ENCODE peak calls at places on chromosomes 5 and 9, in five cellular contexts. R, M, U, A and X are unnamed samples.

GRCh38 chr5:157326440-157327023 is 60.6 kb downstream of the CYFIP2 start:
- DNase-seq in U (no peak), R (no peak), A (no peak), M (no peak), X (no peak)

GRCh38 chr9:95189230-95190098 is 128.0 kb downstream of the FANCC start:
- DNase-seq in U (peak; percentile 42), R (no peak), A (no peak), M (no peak), X (no peak)

GRCh38 chr5:67315082-67315801 is 118.6 kb upstream of the CD180 start:
- DNase-seq in U (no peak), M (no peak), R (no peak), A (no peak), X (no peak)

GRCh38 chr9:573551-574410 is 267.7 kb upstream of the DMRT1 start:
- DNase-seq in R (no peak), A (no peak), M (no peak), U (no peak), X (no peak)

GRCh38 chr9:125604189-125604588 is 102.8 kb downstream of the MAPKAP1 start:
- DNase-seq in U (no peak), M (no peak), A (no peak), R (no peak), X (no peak)

GRCh38 chr5:137647401-137647800 is 88.5 kb downstream of the KLHL3 start:
- DNase-seq in M (no peak), R (no peak), A (no peak), U (no peak), X (no peak)

GRCh38 chr5:72109625-72110024 is 2.4 kb downstream of the MAP1B start:
- DNase-seq in R (no peak), U (no peak), M (no peak), A (no peak), X (no peak)

GRCh38 chr5:88952344-88952743 is 69.4 kb upstream of the MEF2C start:
- DNase-seq in M (peak; percentile 1), R (no peak), A (no peak), U (no peak), X (peak; percentile 22)

GRCh38 chr9:78215706-78216105 is 20.2 kb upstream of the CEP78 start:
- DNase-seq in M (no peak), U (no peak), A (no peak), R (no peak), X (no peak)

GRCh38 chr9:70324963-70325362 is 66.2 kb downstream of the SMC5 start:
- DNase-seq in U (no peak), R (no peak), A (no peak), M (no peak), X (no peak)

GRCh38 chr5:163105456-163105855 is 331.9 kb upstream of the CCNG1 start:
- DNase-seq in U (no peak), A (no peak), R (no peak), M (no peak), X (no peak)

GRCh38 chr5:159456722-159457462 is 126.6 kb upstream of the IL12B start:
- DNase-seq in A (no peak), M (peak; percentile 13), R (peak; percentile 63), U (no peak), X (peak; percentile 88)

GRCh38 chr5:11822598-11822997 is 81.6 kb downstream of the CTNND2 start:
- DNase-seq in M (no peak), U (no peak), R (no peak), A (no peak), X (no peak)

GRCh38 chr5:37214550-37214949 is 34.6 kb downstream of the CPLANE1 start:
- DNase-seq in R (no peak), U (no peak), A (no peak), M (no peak), X (no peak)

GRCh38 chr9:127185931-127186781 is 63.7 kb upstream of the ANGPTL2 start:
- DNase-seq in R (no peak), U (peak; percentile 90), M (no peak), A (no peak), X (no peak)

GRCh38 chr5:94691270-94691669 is 72.8 kb downstream of the SLF1 start:
- DNase-seq in A (no peak), U (no peak), R (no peak), M (no peak), X (no peak)

GRCh38 chr5:100553209-100553608 is 18.0 kb downstream of the FAM174A start:
- DNase-seq in U (no peak), M (no peak), R (no peak), A (no peak), X (peak; percentile 5)

GRCh38 chr5:1722877-1723276 is 76.8 kb downstream of the MRPL36 start:
- DNase-seq in U (no peak), M (no peak), A (no peak), R (no peak), X (no peak)

GRCh38 chr5:26761040-26761439 is 277.3 kb downstream of the CDH9 start:
- DNase-seq in R (no peak), M (no peak), A (no peak), U (no peak), X (no peak)

GRCh38 chr5:172140866-172141265 is 47.2 kb downstream of the STK10 start:
- DNase-seq in U (no peak), M (no peak), R (no peak), A (no peak), X (no peak)

GRCh38 chr9:131700765-131701433 is 39.0 kb downstream of the RAPGEF1 start:
- DNase-seq in U (no peak), A (no peak), M (no peak), R (no peak), X (no peak)

GRCh38 chr5:157930710-157931109 is 71.8 kb upstream of the CLINT1 start:
- DNase-seq in M (no peak), A (no peak), R (no peak), U (no peak), X (no peak)

GRCh38 chr9:112487799-112488345 is 1.2 kb downstream of the KIAA1958 start:
- DNase-seq in R (no peak), U (no peak), A (no peak), M (no peak), X (no peak)

GRCh38 chr5:148687427-148687826 is 33.1 kb upstream of the HTR4 start:
- DNase-seq in R (peak; percentile 8), M (peak; percentile 64), A (no peak), U (no peak), X (peak; percentile 39)

GRCh38 chr5:149990518-149991376 is 9.7 kb downstream of the TIGD6 start:
- DNase-seq in U (peak; percentile 73), A (no peak), M (peak; percentile 64), R (peak; percentile 32), X (peak; percentile 68)

GRCh38 chr5:12272389-12272788 is 368.1 kb upstream of the CTNND2 start:
- DNase-seq in A (no peak), R (no peak), U (no peak), M (no peak), X (no peak)

GRCh38 chr5:16619136-16619535 is 2.3 kb upstream of the RETREG1 start:
- DNase-seq in R (no peak), M (no peak), U (no peak), A (no peak), X (no peak)

GRCh38 chr9:129676970-129677369 is 11.5 kb downstream of the PRRX2 start:
- DNase-seq in R (no peak), M (no peak), A (no peak), U (no peak), X (no peak)

GRCh38 chr5:157271740-157272271 is 5.9 kb downstream of the CYFIP2 start:
- DNase-seq in M (no peak), A (peak; percentile 15), R (no peak), U (no peak), X (peak; percentile 98)

GRCh38 chr9:116806075-116806474 is 119.0 kb downstream of the TRIM32 start:
- DNase-seq in M (no peak), U (no peak), R (no peak), A (no peak), X (peak; percentile 23)

GRCh38 chr5:129094924-129095797 is 612 bp downstream of the ISOC1 start:
- DNase-seq in U (peak; percentile 79), M (no peak), A (peak; percentile 42), R (peak; percentile 21), X (peak; percentile 53)

GRCh38 chr5:133298447-133298846 is 246.6 kb downstream of the HSPA4 start:
- DNase-seq in R (no peak), U (no peak), M (no peak), A (no peak), X (peak; percentile 6)

GRCh38 chr9:104871961-104872527 is 55.9 kb downstream of the ABCA1 start:
- DNase-seq in U (no peak), A (no peak), R (no peak), M (no peak), X (no peak)